ENCODE peak calls at places on chromosome 19, in four cellular contexts. One of them, this sample, is unnamed.

GRCh38 chr19:55684946-55685681 is 10.1 kb downstream of the EPN1 start:
- DNase-seq in ascending aorta: no peak
- DNase-seq in dorsolateral prefrontal cortex: no peak
- DNase-seq in CD8-positive, alpha-beta T cell: no peak
- DNase-seq in this sample: no peak

GRCh38 chr19:23766951-23767350 is 8.3 kb upstream of the ZNF681 start:
- DNase-seq in dorsolateral prefrontal cortex: no peak
- DNase-seq in ascending aorta: no peak
- DNase-seq in CD8-positive, alpha-beta T cell: no peak
- DNase-seq in this sample: no peak

GRCh38 chr19:2661615-2662014 is 40.9 kb downstream of the GNG7 start:
- DNase-seq in CD8-positive, alpha-beta T cell: no peak
- DNase-seq in ascending aorta: no peak
- DNase-seq in dorsolateral prefrontal cortex: no peak
- DNase-seq in this sample: no peak

GRCh38 chr19:1168877-1169791 is 4.9 kb downstream of the SBNO2 start:
- DNase-seq in ascending aorta: no peak
- DNase-seq in CD8-positive, alpha-beta T cell: no peak
- DNase-seq in dorsolateral prefrontal cortex: no peak
- DNase-seq in this sample: no peak

GRCh38 chr19:2325261-2326046 is 2.9 kb downstream of the LSM7 start:
- DNase-seq in CD8-positive, alpha-beta T cell: no peak
- DNase-seq in dorsolateral prefrontal cortex: no peak
- DNase-seq in ascending aorta: no peak
- DNase-seq in this sample: no peak

GRCh38 chr19:56840452-56841193 is at the start of the genes PEG3 and ZIM2:
- DNase-seq in CD8-positive, alpha-beta T cell: no peak
- DNase-seq in dorsolateral prefrontal cortex: peak
- DNase-seq in ascending aorta: peak
- DNase-seq in this sample: no peak

GRCh38 chr19:44847144-44848035 is 1.3 kb downstream of the NECTIN2 start:
- DNase-seq in CD8-positive, alpha-beta T cell: no peak
- DNase-seq in ascending aorta: peak
- DNase-seq in dorsolateral prefrontal cortex: no peak
- DNase-seq in this sample: no peak

GRCh38 chr19:38648789-38649304 is 1.4 kb downstream of the ACTN4 start:
- DNase-seq in dorsolateral prefrontal cortex: no peak
- DNase-seq in CD8-positive, alpha-beta T cell: no peak
- DNase-seq in ascending aorta: no peak
- DNase-seq in this sample: no peak

GRCh38 chr19:43847246-43847645 is 20.1 kb downstream of the ZNF283 start:
- DNase-seq in CD8-positive, alpha-beta T cell: no peak
- DNase-seq in dorsolateral prefrontal cortex: no peak
- DNase-seq in ascending aorta: no peak
- DNase-seq in this sample: no peak

GRCh38 chr19:6023085-6023682 is 45.2 kb upstream of the RANBP3 start:
- DNase-seq in CD8-positive, alpha-beta T cell: no peak
- DNase-seq in dorsolateral prefrontal cortex: no peak
- DNase-seq in ascending aorta: no peak
- DNase-seq in this sample: no peak

GRCh38 chr19:17246681-17247425 is 1.1 kb upstream of the NR2F6 start:
- DNase-seq in dorsolateral prefrontal cortex: no peak
- DNase-seq in ascending aorta: no peak
- DNase-seq in CD8-positive, alpha-beta T cell: no peak
- DNase-seq in this sample: no peak

GRCh38 chr19:33906578-33907335 is 110.1 kb downstream of the KCTD15 start:
- DNase-seq in ascending aorta: no peak
- DNase-seq in CD8-positive, alpha-beta T cell: no peak
- DNase-seq in dorsolateral prefrontal cortex: no peak
- DNase-seq in this sample: no peak

GRCh38 chr19:39845621-39846175 is 481 bp downstream of the FBL start:
- DNase-seq in dorsolateral prefrontal cortex: no peak
- DNase-seq in ascending aorta: no peak
- DNase-seq in CD8-positive, alpha-beta T cell: no peak
- DNase-seq in this sample: no peak

GRCh38 chr19:4866595-4867424 is 657 bp downstream of the PLIN3 start:
- DNase-seq in CD8-positive, alpha-beta T cell: peak
- DNase-seq in dorsolateral prefrontal cortex: no peak
- DNase-seq in ascending aorta: peak
- DNase-seq in this sample: peak

GRCh38 chr19:36128392-36128736 is 11.5 kb upstream of the CAPNS1 start:
- DNase-seq in CD8-positive, alpha-beta T cell: no peak
- DNase-seq in ascending aorta: no peak
- DNase-seq in dorsolateral prefrontal cortex: no peak
- DNase-seq in this sample: no peak

GRCh38 chr19:7326105-7326877 is 22.4 kb upstream of the ARHGEF18 start:
- DNase-seq in CD8-positive, alpha-beta T cell: no peak
- DNase-seq in dorsolateral prefrontal cortex: no peak
- DNase-seq in ascending aorta: no peak
- DNase-seq in this sample: no peak

GRCh38 chr19:37966211-37967072 is 59.4 kb downstream of the SIPA1L3 start:
- DNase-seq in dorsolateral prefrontal cortex: no peak
- DNase-seq in ascending aorta: no peak
- DNase-seq in CD8-positive, alpha-beta T cell: no peak
- DNase-seq in this sample: no peak

GRCh38 chr19:6648141-6648715 is 21.7 kb downstream of the TNFSF14 start:
- DNase-seq in dorsolateral prefrontal cortex: no peak
- DNase-seq in CD8-positive, alpha-beta T cell: no peak
- DNase-seq in ascending aorta: no peak
- DNase-seq in this sample: no peak

GRCh38 chr19:4851551-4852290 is 15.7 kb downstream of the PLIN3 start:
- DNase-seq in CD8-positive, alpha-beta T cell: peak
- DNase-seq in ascending aorta: no peak
- DNase-seq in dorsolateral prefrontal cortex: peak
- DNase-seq in this sample: peak

GRCh38 chr19:30266687-30267086 is 105.5 kb upstream of the ZNF536 start:
- DNase-seq in ascending aorta: no peak
- DNase-seq in dorsolateral prefrontal cortex: no peak
- DNase-seq in CD8-positive, alpha-beta T cell: no peak
- DNase-seq in this sample: no peak

GRCh38 chr19:30070198-30070969 is 128.3 kb downstream of the URI1 start:
- DNase-seq in ascending aorta: no peak
- DNase-seq in CD8-positive, alpha-beta T cell: no peak
- DNase-seq in dorsolateral prefrontal cortex: peak
- DNase-seq in this sample: no peak

GRCh38 chr19:16509141-16510061 is 13.2 kb downstream of the C19orf44 start:
- DNase-seq in dorsolateral prefrontal cortex: peak
- DNase-seq in ascending aorta: no peak
- DNase-seq in CD8-positive, alpha-beta T cell: no peak
- DNase-seq in this sample: no peak

GRCh38 chr19:4709440-4710280 is 14.0 kb downstream of the DPP9 start:
- DNase-seq in dorsolateral prefrontal cortex: no peak
- DNase-seq in ascending aorta: no peak
- DNase-seq in CD8-positive, alpha-beta T cell: no peak
- DNase-seq in this sample: no peak

GRCh38 chr19:45076851-45077730 is 813 bp upstream of the ZNF296 start:
- DNase-seq in CD8-positive, alpha-beta T cell: no peak
- DNase-seq in ascending aorta: no peak
- DNase-seq in dorsolateral prefrontal cortex: no peak
- DNase-seq in this sample: no peak

GRCh38 chr19:16355293-16356043 is 30.8 kb downstream of the KLF2 start:
- DNase-seq in ascending aorta: no peak
- DNase-seq in dorsolateral prefrontal cortex: no peak
- DNase-seq in CD8-positive, alpha-beta T cell: no peak
- DNase-seq in this sample: no peak

GRCh38 chr19:18379803-18380747 is 5.9 kb upstream of the GDF15 start:
- DNase-seq in dorsolateral prefrontal cortex: no peak
- DNase-seq in CD8-positive, alpha-beta T cell: no peak
- DNase-seq in ascending aorta: peak
- DNase-seq in this sample: no peak

GRCh38 chr19:10390652-10391286 is 10.4 kb upstream of the TYK2 start:
- DNase-seq in ascending aorta: no peak
- DNase-seq in CD8-positive, alpha-beta T cell: peak
- DNase-seq in dorsolateral prefrontal cortex: no peak
- DNase-seq in this sample: peak

DNA sequence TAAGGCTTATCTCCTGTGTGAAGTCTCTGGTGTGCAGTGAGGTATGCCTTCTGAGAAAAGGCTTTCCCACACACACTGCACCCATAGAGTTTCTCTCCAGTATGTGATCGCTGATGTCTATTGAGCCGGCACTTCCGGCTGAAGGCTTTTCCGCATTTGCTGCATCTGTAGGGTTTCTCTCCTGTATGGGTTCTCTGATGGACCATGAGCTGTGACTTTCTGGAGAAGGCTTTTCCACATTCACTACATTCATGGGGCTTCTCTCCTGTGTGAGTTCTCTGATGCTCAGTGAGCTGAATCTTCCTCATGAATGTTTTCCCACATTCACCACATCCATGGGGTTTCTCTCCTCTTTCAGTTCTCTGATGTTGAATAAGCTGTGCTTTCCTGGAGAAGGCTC is 14.7 kb downstream of the ZNF577 start:
- DNase-seq in ascending aorta: no peak
- DNase-seq in dorsolateral prefrontal cortex: no peak
- DNase-seq in CD8-positive, alpha-beta T cell: no peak
- DNase-seq in this sample: no peak
- H3K4me3 ChIP-seq in ascending aorta: no peak
- H3K4me3 ChIP-seq in dorsolateral prefrontal cortex: no peak
- H3K4me3 ChIP-seq in CD8-positive, alpha-beta T cell: peak
- H3K4me3 ChIP-seq in this sample: peak

GRCh38 chr19:31269425-31270127 is 79.7 kb downstream of the TSHZ3 start:
- DNase-seq in ascending aorta: no peak
- DNase-seq in dorsolateral prefrontal cortex: no peak
- DNase-seq in CD8-positive, alpha-beta T cell: no peak
- DNase-seq in this sample: no peak
- H3K4me3 ChIP-seq in ascending aorta: no peak
- H3K4me3 ChIP-seq in dorsolateral prefrontal cortex: no peak
- H3K4me3 ChIP-seq in CD8-positive, alpha-beta T cell: no peak
- H3K4me3 ChIP-seq in this sample: no peak

GRCh38 chr19:50551713-50552187 is 16.5 kb downstream of the LRRC4B start:
- DNase-seq in dorsolateral prefrontal cortex: peak
- DNase-seq in ascending aorta: no peak
- DNase-seq in CD8-positive, alpha-beta T cell: no peak
- DNase-seq in this sample: no peak

GRCh38 chr19:50550594-50550966 is 17.7 kb downstream of the LRRC4B start:
- DNase-seq in ascending aorta: no peak
- DNase-seq in dorsolateral prefrontal cortex: no peak
- DNase-seq in CD8-positive, alpha-beta T cell: no peak
- DNase-seq in this sample: no peak

GRCh38 chr19:50549927-50550593 is 18.2 kb downstream of the LRRC4B start:
- DNase-seq in CD8-positive, alpha-beta T cell: no peak
- DNase-seq in dorsolateral prefrontal cortex: no peak
- DNase-seq in ascending aorta: no peak
- DNase-seq in this sample: no peak

GRCh38 chr19:50552540-50552939 is 15.7 kb downstream of the LRRC4B start:
- DNase-seq in CD8-positive, alpha-beta T cell: no peak
- DNase-seq in dorsolateral prefrontal cortex: no peak
- DNase-seq in ascending aorta: no peak
- DNase-seq in this sample: no peak

DNA sequence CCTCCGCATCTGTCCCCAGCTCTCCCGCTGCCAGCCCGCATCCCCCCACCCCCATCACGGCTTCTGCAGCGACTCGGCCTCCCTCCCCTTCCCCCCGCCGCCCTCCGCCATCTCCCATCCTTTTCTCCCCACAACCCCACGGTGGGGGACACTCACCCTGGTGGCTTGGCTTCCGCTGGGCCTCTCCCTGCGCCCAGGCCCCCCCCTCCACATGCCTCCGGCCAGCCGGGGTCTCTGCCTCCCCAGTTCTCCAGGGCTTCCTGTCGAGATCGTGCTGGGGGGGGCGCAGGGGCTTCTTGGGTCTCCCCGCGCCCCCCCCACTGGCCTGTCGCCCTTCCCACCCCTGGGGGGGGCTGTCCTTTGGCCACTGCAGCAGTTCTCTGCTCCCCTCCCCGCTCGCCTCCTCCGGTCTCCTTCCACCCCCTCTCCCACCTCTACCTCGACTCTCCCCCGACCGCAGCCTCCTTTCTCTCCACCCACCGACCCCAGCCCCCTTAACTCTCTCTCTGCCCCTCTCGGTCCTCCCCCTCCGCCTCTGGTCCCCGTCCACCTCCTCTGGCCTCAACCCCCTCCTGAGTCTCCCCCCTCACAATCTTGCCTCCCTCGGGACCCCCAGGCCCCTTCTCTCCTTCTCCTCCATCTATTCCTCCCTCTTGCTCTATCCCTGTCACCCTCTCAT is 17.1 kb downstream of the LRRC4B start:
- DNase-seq in dorsolateral prefrontal cortex: no peak
- DNase-seq in ascending aorta: no peak
- DNase-seq in CD8-positive, alpha-beta T cell: no peak
- DNase-seq in this sample: no peak
- H3K4me3 ChIP-seq in dorsolateral prefrontal cortex: peak
- H3K4me3 ChIP-seq in ascending aorta: peak
- H3K4me3 ChIP-seq in CD8-positive, alpha-beta T cell: no peak
- H3K4me3 ChIP-seq in this sample: no peak

GRCh38 chr19:14056741-14057356 is 5.0 kb downstream of the PALM3 start:
- DNase-seq in CD8-positive, alpha-beta T cell: no peak
- DNase-seq in ascending aorta: no peak
- DNase-seq in dorsolateral prefrontal cortex: no peak
- DNase-seq in this sample: no peak

GRCh38 chr19:14059093-14059480 is 2.8 kb downstream of the PALM3 start:
- DNase-seq in CD8-positive, alpha-beta T cell: peak
- DNase-seq in dorsolateral prefrontal cortex: no peak
- DNase-seq in ascending aorta: no peak
- DNase-seq in this sample: no peak

GRCh38 chr19:14059652-14060155 is 2.2 kb downstream of the PALM3 start:
- DNase-seq in dorsolateral prefrontal cortex: no peak
- DNase-seq in ascending aorta: no peak
- DNase-seq in CD8-positive, alpha-beta T cell: no peak
- DNase-seq in this sample: no peak

GRCh38 chr19:14056069-14056666 is 5.7 kb downstream of the PALM3 start:
- DNase-seq in ascending aorta: no peak
- DNase-seq in dorsolateral prefrontal cortex: no peak
- DNase-seq in CD8-positive, alpha-beta T cell: no peak
- DNase-seq in this sample: no peak

DNA sequence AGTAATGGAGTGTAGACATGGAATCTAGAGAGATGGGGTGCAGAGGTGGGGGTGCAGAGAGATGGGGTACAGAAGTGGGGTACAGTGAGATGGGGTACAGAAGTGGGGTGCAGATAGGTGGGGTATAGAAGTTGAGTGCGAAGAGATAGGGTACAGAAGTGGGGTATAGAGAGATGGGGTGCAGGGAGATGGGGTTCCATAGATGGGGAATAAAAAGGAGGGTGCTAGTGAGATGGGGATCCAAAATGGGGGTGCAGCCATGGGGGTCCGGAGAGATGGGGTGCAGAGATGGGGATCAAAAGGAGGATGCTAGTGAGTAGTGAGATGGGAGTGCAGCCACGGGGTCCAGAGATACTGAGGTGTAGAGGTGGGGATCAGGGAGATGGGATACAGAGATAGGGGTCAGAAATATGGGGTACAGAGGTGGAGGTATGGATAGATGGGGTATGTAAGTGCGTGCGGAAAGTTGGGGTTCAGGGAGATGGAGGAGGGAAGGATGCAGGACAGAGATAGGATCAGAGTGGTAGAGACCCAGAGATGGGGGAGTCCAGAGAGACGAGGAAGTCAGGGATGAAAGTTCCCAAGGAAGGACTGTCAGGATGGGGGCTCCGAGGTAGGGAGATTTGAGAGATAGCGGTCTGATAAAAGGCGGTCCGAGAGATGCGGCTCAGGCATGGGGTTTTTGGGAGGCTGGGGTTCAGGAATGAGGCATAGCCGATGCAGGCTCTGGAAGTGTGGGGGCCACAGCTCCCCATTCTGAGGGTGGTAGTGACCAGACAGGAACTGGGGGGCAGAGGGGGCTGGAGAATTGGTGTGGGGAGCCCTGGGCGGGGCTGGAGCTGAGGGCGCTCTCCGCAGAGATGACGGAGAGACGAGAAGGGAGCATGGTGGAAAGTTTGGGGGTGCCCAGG is 3.4 kb downstream of the PALM3 start:
- DNase-seq in dorsolateral prefrontal cortex: no peak
- DNase-seq in CD8-positive, alpha-beta T cell: no peak
- DNase-seq in ascending aorta: no peak
- DNase-seq in this sample: no peak
- H3K4me3 ChIP-seq in dorsolateral prefrontal cortex: no peak
- H3K4me3 ChIP-seq in CD8-positive, alpha-beta T cell: no peak
- H3K4me3 ChIP-seq in ascending aorta: peak
- H3K4me3 ChIP-seq in this sample: no peak

This sample was measured in naive thymus-derived CD4-positive, alpha-beta T cell.